ENCODE peak calls at places on chromosomes 5 and 9, in ten cellular contexts. One of them, this sample, is unnamed.

GRCh38 chr5:42950466-42951168 is 89.5 kb downstream of the ANXA2R start:
- DNase-seq in brain pericyte: peak
- DNase-seq in hypothalamus: no peak
- DNase-seq in left ventricle myocardium inferior: peak
- DNase-seq in neuronal stem cell: no peak
- DNase-seq in neural crest cell: no peak
- DNase-seq in stimulated activated CD4-positive, alpha-beta T cell treated with anti-CD3 and anti-CD28 coated beads, Interleukin-4, amount 100 ng/mL, for 4 hours: peak
- DNase-seq in T-helper 17 cell: peak
- DNase-seq in myocyte: peak
- DNase-seq in dermis microvascular lymphatic vessel endothelial cell: peak
- DNase-seq in this sample: peak

GRCh38 chr5:142390303-142390840 is 65.6 kb upstream of the SPRY4 start:
- DNase-seq in brain pericyte: no peak
- DNase-seq in hypothalamus: no peak
- DNase-seq in left ventricle myocardium inferior: no peak
- DNase-seq in neuronal stem cell: no peak
- DNase-seq in neural crest cell: no peak
- DNase-seq in stimulated activated CD4-positive, alpha-beta T cell treated with anti-CD3 and anti-CD28 coated beads, Interleukin-4, amount 100 ng/mL, for 4 hours: no peak
- DNase-seq in T-helper 17 cell: no peak
- DNase-seq in myocyte: no peak
- DNase-seq in dermis microvascular lymphatic vessel endothelial cell: no peak
- DNase-seq in this sample: peak

GRCh38 chr5:2206244-2207108 is 323.8 kb upstream of the IRX4 start:
- DNase-seq in brain pericyte: no peak
- DNase-seq in hypothalamus: no peak
- DNase-seq in left ventricle myocardium inferior: no peak
- DNase-seq in neuronal stem cell: peak
- DNase-seq in neural crest cell: peak
- DNase-seq in stimulated activated CD4-positive, alpha-beta T cell treated with anti-CD3 and anti-CD28 coated beads, Interleukin-4, amount 100 ng/mL, for 4 hours: no peak
- DNase-seq in T-helper 17 cell: no peak
- DNase-seq in myocyte: no peak
- DNase-seq in dermis microvascular lymphatic vessel endothelial cell: no peak
- DNase-seq in this sample: no peak

GRCh38 chr5:142674438-142675210 is 11.3 kb downstream of the FGF1 start:
- DNase-seq in brain pericyte: no peak
- DNase-seq in hypothalamus: no peak
- DNase-seq in left ventricle myocardium inferior: no peak
- DNase-seq in neuronal stem cell: no peak
- DNase-seq in neural crest cell: no peak
- DNase-seq in stimulated activated CD4-positive, alpha-beta T cell treated with anti-CD3 and anti-CD28 coated beads, Interleukin-4, amount 100 ng/mL, for 4 hours: no peak
- DNase-seq in T-helper 17 cell: no peak
- DNase-seq in myocyte: peak
- DNase-seq in dermis microvascular lymphatic vessel endothelial cell: peak
- DNase-seq in this sample: peak

GRCh38 chr9:136078025-136078424 is 17.1 kb downstream of the NACC2 start:
- DNase-seq in brain pericyte: no peak
- DNase-seq in hypothalamus: no peak
- DNase-seq in left ventricle myocardium inferior: no peak
- DNase-seq in neuronal stem cell: no peak
- DNase-seq in neural crest cell: no peak
- DNase-seq in stimulated activated CD4-positive, alpha-beta T cell treated with anti-CD3 and anti-CD28 coated beads, Interleukin-4, amount 100 ng/mL, for 4 hours: no peak
- DNase-seq in T-helper 17 cell: no peak
- DNase-seq in myocyte: no peak
- DNase-seq in dermis microvascular lymphatic vessel endothelial cell: no peak
- DNase-seq in this sample: no peak

GRCh38 chr9:113587471-113588031 is 124.0 kb downstream of the RGS3 start:
- DNase-seq in brain pericyte: no peak
- DNase-seq in hypothalamus: no peak
- DNase-seq in left ventricle myocardium inferior: peak
- DNase-seq in neuronal stem cell: no peak
- DNase-seq in neural crest cell: peak
- DNase-seq in stimulated activated CD4-positive, alpha-beta T cell treated with anti-CD3 and anti-CD28 coated beads, Interleukin-4, amount 100 ng/mL, for 4 hours: peak
- DNase-seq in T-helper 17 cell: no peak
- DNase-seq in myocyte: peak
- DNase-seq in dermis microvascular lymphatic vessel endothelial cell: peak
- DNase-seq in this sample: no peak

GRCh38 chr9:129459550-129460322 is 161.2 kb downstream of the C9orf50 start:
- DNase-seq in brain pericyte: no peak
- DNase-seq in hypothalamus: no peak
- DNase-seq in left ventricle myocardium inferior: no peak
- DNase-seq in neuronal stem cell: no peak
- DNase-seq in neural crest cell: no peak
- DNase-seq in stimulated activated CD4-positive, alpha-beta T cell treated with anti-CD3 and anti-CD28 coated beads, Interleukin-4, amount 100 ng/mL, for 4 hours: peak
- DNase-seq in T-helper 17 cell: peak
- DNase-seq in myocyte: no peak
- DNase-seq in dermis microvascular lymphatic vessel endothelial cell: no peak
- DNase-seq in this sample: no peak

GRCh38 chr9:134136997-134137302 is 1.1 kb downstream of the WDR5 start:
- DNase-seq in brain pericyte: no peak
- DNase-seq in hypothalamus: no peak
- DNase-seq in left ventricle myocardium inferior: no peak
- DNase-seq in neuronal stem cell: no peak
- DNase-seq in neural crest cell: no peak
- DNase-seq in stimulated activated CD4-positive, alpha-beta T cell treated with anti-CD3 and anti-CD28 coated beads, Interleukin-4, amount 100 ng/mL, for 4 hours: no peak
- DNase-seq in T-helper 17 cell: no peak
- DNase-seq in myocyte: peak
- DNase-seq in dermis microvascular lymphatic vessel endothelial cell: no peak
- DNase-seq in this sample: peak

GRCh38 chr5:112154940-112155686 is 264.0 kb downstream of the EPB41L4A start:
- DNase-seq in brain pericyte: no peak
- DNase-seq in hypothalamus: no peak
- DNase-seq in left ventricle myocardium inferior: no peak
- DNase-seq in neuronal stem cell: no peak
- DNase-seq in neural crest cell: no peak
- DNase-seq in stimulated activated CD4-positive, alpha-beta T cell treated with anti-CD3 and anti-CD28 coated beads, Interleukin-4, amount 100 ng/mL, for 4 hours: no peak
- DNase-seq in T-helper 17 cell: no peak
- DNase-seq in myocyte: peak
- DNase-seq in dermis microvascular lymphatic vessel endothelial cell: no peak
- DNase-seq in this sample: peak

GRCh38 chr5:148229840-148230239 is 8.5 kb upstream of the MARCOL start:
- DNase-seq in brain pericyte: no peak
- DNase-seq in hypothalamus: no peak
- DNase-seq in left ventricle myocardium inferior: no peak
- DNase-seq in neuronal stem cell: no peak
- DNase-seq in neural crest cell: no peak
- DNase-seq in stimulated activated CD4-positive, alpha-beta T cell treated with anti-CD3 and anti-CD28 coated beads, Interleukin-4, amount 100 ng/mL, for 4 hours: no peak
- DNase-seq in T-helper 17 cell: no peak
- DNase-seq in myocyte: no peak
- DNase-seq in dermis microvascular lymphatic vessel endothelial cell: no peak
- DNase-seq in this sample: no peak

GRCh38 chr5:59793000-59793399 is 100.5 kb downstream of the PDE4D start:
- DNase-seq in brain pericyte: peak
- DNase-seq in hypothalamus: no peak
- DNase-seq in left ventricle myocardium inferior: peak
- DNase-seq in neuronal stem cell: no peak
- DNase-seq in neural crest cell: no peak
- DNase-seq in stimulated activated CD4-positive, alpha-beta T cell treated with anti-CD3 and anti-CD28 coated beads, Interleukin-4, amount 100 ng/mL, for 4 hours: no peak
- DNase-seq in T-helper 17 cell: no peak
- DNase-seq in myocyte: peak
- DNase-seq in dermis microvascular lymphatic vessel endothelial cell: peak
- DNase-seq in this sample: peak

GRCh38 chr5:15238006-15238405 is 262.0 kb upstream of the FBXL7 start:
- DNase-seq in brain pericyte: no peak
- DNase-seq in hypothalamus: no peak
- DNase-seq in left ventricle myocardium inferior: no peak
- DNase-seq in neuronal stem cell: no peak
- DNase-seq in neural crest cell: no peak
- DNase-seq in stimulated activated CD4-positive, alpha-beta T cell treated with anti-CD3 and anti-CD28 coated beads, Interleukin-4, amount 100 ng/mL, for 4 hours: no peak
- DNase-seq in T-helper 17 cell: no peak
- DNase-seq in myocyte: peak
- DNase-seq in dermis microvascular lymphatic vessel endothelial cell: no peak
- DNase-seq in this sample: no peak

GRCh38 chr9:16664211-16664610 is 206.3 kb downstream of the BNC2 start:
- DNase-seq in brain pericyte: no peak
- DNase-seq in hypothalamus: no peak
- DNase-seq in left ventricle myocardium inferior: no peak
- DNase-seq in neuronal stem cell: no peak
- DNase-seq in neural crest cell: no peak
- DNase-seq in stimulated activated CD4-positive, alpha-beta T cell treated with anti-CD3 and anti-CD28 coated beads, Interleukin-4, amount 100 ng/mL, for 4 hours: no peak
- DNase-seq in T-helper 17 cell: no peak
- DNase-seq in myocyte: no peak
- DNase-seq in dermis microvascular lymphatic vessel endothelial cell: no peak
- DNase-seq in this sample: no peak

GRCh38 chr5:80659111-80659510 is 4.3 kb upstream of the DHFR start:
- DNase-seq in brain pericyte: no peak
- DNase-seq in hypothalamus: no peak
- DNase-seq in left ventricle myocardium inferior: no peak
- DNase-seq in neuronal stem cell: no peak
- DNase-seq in neural crest cell: no peak
- DNase-seq in stimulated activated CD4-positive, alpha-beta T cell treated with anti-CD3 and anti-CD28 coated beads, Interleukin-4, amount 100 ng/mL, for 4 hours: no peak
- DNase-seq in T-helper 17 cell: no peak
- DNase-seq in myocyte: no peak
- DNase-seq in dermis microvascular lymphatic vessel endothelial cell: no peak
- DNase-seq in this sample: peak

GRCh38 chr9:97567894-97568202 is 65.3 kb downstream of the TSTD2 start:
- DNase-seq in brain pericyte: no peak
- DNase-seq in hypothalamus: no peak
- DNase-seq in left ventricle myocardium inferior: no peak
- DNase-seq in neuronal stem cell: no peak
- DNase-seq in neural crest cell: no peak
- DNase-seq in stimulated activated CD4-positive, alpha-beta T cell treated with anti-CD3 and anti-CD28 coated beads, Interleukin-4, amount 100 ng/mL, for 4 hours: no peak
- DNase-seq in T-helper 17 cell: no peak
- DNase-seq in myocyte: peak
- DNase-seq in dermis microvascular lymphatic vessel endothelial cell: peak
- DNase-seq in this sample: no peak

GRCh38 chr5:32319392-32319791 is 6.7 kb upstream of the MTMR12 start:
- DNase-seq in brain pericyte: no peak
- DNase-seq in hypothalamus: no peak
- DNase-seq in left ventricle myocardium inferior: no peak
- DNase-seq in neuronal stem cell: no peak
- DNase-seq in neural crest cell: no peak
- DNase-seq in stimulated activated CD4-positive, alpha-beta T cell treated with anti-CD3 and anti-CD28 coated beads, Interleukin-4, amount 100 ng/mL, for 4 hours: no peak
- DNase-seq in T-helper 17 cell: no peak
- DNase-seq in myocyte: no peak
- DNase-seq in dermis microvascular lymphatic vessel endothelial cell: no peak
- DNase-seq in this sample: no peak

GRCh38 chr9:114301798-114302565 is 20.9 kb upstream of the ORM1 start:
- DNase-seq in brain pericyte: no peak
- DNase-seq in hypothalamus: no peak
- DNase-seq in left ventricle myocardium inferior: no peak
- DNase-seq in neuronal stem cell: no peak
- DNase-seq in neural crest cell: no peak
- DNase-seq in stimulated activated CD4-positive, alpha-beta T cell treated with anti-CD3 and anti-CD28 coated beads, Interleukin-4, amount 100 ng/mL, for 4 hours: no peak
- DNase-seq in T-helper 17 cell: no peak
- DNase-seq in myocyte: no peak
- DNase-seq in dermis microvascular lymphatic vessel endothelial cell: no peak
- DNase-seq in this sample: no peak